ENCODE peak calls at places on chromosome 5, in five cellular contexts. G is right atrium auricular region, I is fibroblast of the aortic adventitia, M is astrocyte of the spinal cord, E is HTR-8/SVneo. Q is an unnamed sample.

GRCh38 chr5:108345541-108346171 is 36.2 kb downstream of the FBXL17 start:
- DNase-seq in I (peak), M (peak), E (peak), G (no peak), Q (no peak)

GRCh38 chr5:171310816-171311697 is 2.0 kb downstream of the TLX3 start:
- DNase-seq in M (peak), E (no peak), I (no peak), G (no peak), Q (no peak)

GRCh38 chr5:113495402-113495801 is 7.1 kb upstream of the MCC start:
- DNase-seq in M (peak), I (peak), G (no peak), E (no peak), Q (no peak)

GRCh38 chr5:31193591-31194457 is at the start of gene CDH6:
- DNase-seq in E (peak), G (no peak), M (peak), I (peak), Q (peak)

GRCh38 chr5:32500206-32500605 is 55.7 kb upstream of the ZFR start:
- DNase-seq in E (no peak), I (no peak), M (no peak), G (no peak), Q (no peak)

GRCh38 chr5:142726188-142726731 is 40.4 kb upstream of the FGF1 start:
- DNase-seq in M (peak), G (no peak), E (no peak), I (peak), Q (no peak)

GRCh38 chr5:131355972-131356528 is 92.2 kb downstream of the CDC42SE2 start:
- DNase-seq in I (peak), G (no peak), M (peak), E (peak), Q (no peak)

GRCh38 chr5:138438724-138439536 is at the start of gene REEP2:
- DNase-seq in I (peak), E (peak), G (no peak), M (peak), Q (peak)

GRCh38 chr5:119828536-119828935 is 199.2 kb downstream of the FAM170A start:
- DNase-seq in I (no peak), M (no peak), G (no peak), E (no peak), Q (no peak)

GRCh38 chr5:160463227-160463626 is 41.6 kb downstream of the PTTG1 start:
- DNase-seq in M (no peak), G (no peak), E (no peak), I (no peak), Q (no peak)

GRCh38 chr5:82734291-82734690 is 342.9 kb downstream of the TMEM167A start:
- DNase-seq in M (no peak), G (no peak), I (peak), E (no peak), Q (no peak)

GRCh38 chr5:72117281-72117680 is 10.0 kb downstream of the MAP1B start:
- DNase-seq in I (no peak), E (no peak), M (no peak), G (no peak), Q (no peak)

GRCh38 chr5:10286552-10287227 is 21.0 kb downstream of the CMBL start:
- DNase-seq in E (no peak), G (no peak), I (peak), M (no peak), Q (no peak)

GRCh38 chr5:174571662-174572397 is 152.6 kb upstream of the MSX2 start:
- DNase-seq in M (peak), G (peak), E (peak), I (peak), Q (no peak)

GRCh38 chr5:149605998-149606721 is 24.9 kb downstream of the ARHGEF37 start:
- DNase-seq in M (peak), I (peak), E (peak), G (peak), Q (no peak)

GRCh38 chr5:139807647-139808030 is 12.0 kb downstream of the PSD2 start:
- DNase-seq in M (no peak), G (no peak), I (no peak), E (no peak), Q (no peak)

GRCh38 chr5:68924490-68925145 is 169.2 kb upstream of the SLC30A5 start:
- DNase-seq in I (peak), E (no peak), G (peak), M (peak), Q (no peak)

GRCh38 chr5:134024811-134025210 is 20.0 kb upstream of the VDAC1 start:
- DNase-seq in G (no peak), E (no peak), M (no peak), I (no peak), Q (no peak)

GRCh38 chr5:102713278-102713677 is 41.8 kb upstream of the PAM start:
- DNase-seq in I (no peak), E (no peak), G (no peak), M (no peak), Q (no peak)

GRCh38 chr5:38463634-38464521 is 92.6 kb downstream of the LIFR start:
- DNase-seq in E (peak), M (peak), I (peak), G (no peak), Q (no peak)

GRCh38 chr5:115209279-115209678 is 39.6 kb upstream of the TRIM36 start:
- DNase-seq in I (no peak), G (no peak), M (no peak), E (no peak), Q (no peak)

GRCh38 chr5:42811591-42812392 is at the start of gene SELENOP:
- DNase-seq in E (no peak), M (peak), G (peak), I (peak), Q (peak)

GRCh38 chr5:172771439-172772111 is 580 bp upstream of the DUSP1 start:
- DNase-seq in I (peak), E (no peak), G (no peak), M (peak), Q (no peak)

GRCh38 chr5:132782101-132782500 is 5.1 kb upstream of the SEPTIN8 start:
- DNase-seq in G (no peak), E (peak), I (peak), M (peak), Q (no peak)

GRCh38 chr5:159049844-159050318 is 49.8 kb downstream of the EBF1 start:
- DNase-seq in M (peak), G (no peak), E (no peak), I (peak), Q (no peak)

GRCh38 chr5:56317923-56318561 is 84.9 kb upstream of the ANKRD55 start:
- DNase-seq in I (no peak), M (no peak), E (no peak), G (no peak), Q (no peak)

GRCh38 chr5:57745676-57746075 is 263.1 kb upstream of the ACTBL2 start:
- DNase-seq in M (no peak), I (no peak), G (no peak), E (no peak), Q (no peak)

GRCh38 chr5:17431272-17432050 is 66.6 kb upstream of the TAF11L2 start:
- DNase-seq in G (no peak), I (no peak), M (no peak), E (no peak), Q (no peak)

GRCh38 chr5:23483090-23483489 is 24.3 kb upstream of the PRDM9 start:
- DNase-seq in E (no peak), G (no peak), I (no peak), M (no peak), Q (no peak)

GRCh38 chr5:159286420-159287035 is 23.4 kb downstream of the UBLCP1 start:
- DNase-seq in E (no peak), G (no peak), M (peak), I (peak), Q (no peak)

GRCh38 chr5:81787843-81788242 is 36.9 kb upstream of the SSBP2 start:
- DNase-seq in M (peak), E (no peak), G (peak), I (peak), Q (no peak)

GRCh38 chr5:7274180-7274579 is 121.8 kb upstream of the ADCY2 start:
- DNase-seq in M (no peak), E (no peak), G (no peak), I (no peak), Q (no peak)

GRCh38 chr5:113250341-113250953 is 184.3 kb downstream of the TSSK1B start:
- DNase-seq in E (no peak), I (peak), M (peak), G (peak), Q (no peak)

Q was measured in NCI-H510A.